ENCODE peak calls at places on chromosomes 12 and 14, in four cellular contexts. I is RWPE1, S is neural crest cell, R is AG04449. Q is an unnamed sample.

GRCh38 chr12:28026701-28027100 is 54.2 kb upstream of the PTHLH start:
- DNase-seq in S (no peak), I (peak; percentile 17), R (no peak), Q (no peak)

GRCh38 chr14:31893156-31893813 is 183.8 kb upstream of the ARHGAP5 start:
- DNase-seq in S (peak; percentile 37), I (no peak), R (no peak), Q (peak; percentile 16)

GRCh38 chr14:36975834-36976233 is 196.6 kb downstream of the SLC25A21 start:
- DNase-seq in R (no peak), S (no peak), I (no peak), Q (no peak)

GRCh38 chr12:59320112-59320511 is 275.7 kb upstream of the SLC16A7 start:
- DNase-seq in R (no peak), I (no peak), S (no peak), Q (no peak)

GRCh38 chr14:29536886-29537511 is 390.6 kb downstream of the PRKD1 start:
- DNase-seq in S (no peak), I (peak; percentile 2), R (no peak), Q (no peak)

GRCh38 chr12:51887476-51888315 is at the start of gene ANKRD33:
- DNase-seq in S (peak; percentile 66), I (no peak), R (no peak), Q (peak; percentile 69)

GRCh38 chr12:26473291-26473690 is 277.9 kb downstream of the SSPN start:
- DNase-seq in I (no peak), S (no peak), R (no peak), Q (no peak)

GRCh38 chr12:50004696-50005095 is 20.6 kb downstream of the RACGAP1 start:
- DNase-seq in I (no peak), S (no peak), R (no peak), Q (no peak)

GRCh38 chr14:59371762-59372161 is 93.4 kb downstream of the GPR135 start:
- DNase-seq in I (no peak), R (no peak), S (no peak), Q (no peak)

GRCh38 chr12:3132636-3133409 is 55.6 kb downstream of the TSPAN9 start:
- DNase-seq in I (no peak), R (no peak), S (no peak), Q (no peak)

GRCh38 chr12:41743835-41744234 is 400.8 kb downstream of the GXYLT1 start:
- DNase-seq in I (peak; percentile 50), R (no peak), S (no peak), Q (no peak)

GRCh38 chr14:106174206-106174605 is 647.8 kb downstream of the TMEM121 start:
- DNase-seq in S (no peak), R (no peak), I (no peak), Q (no peak)

GRCh38 chr12:69068431-69068830 is 135.5 kb upstream of the CPM start:
- DNase-seq in I (peak; percentile 67), S (no peak), R (no peak), Q (no peak)

GRCh38 chr12:69065804-69066203 is 132.8 kb upstream of the CPM start:
- DNase-seq in R (no peak), I (peak; percentile 29), S (no peak), Q (no peak)

GRCh38 chr12:69067713-69068112 is 134.7 kb upstream of the CPM start:
- DNase-seq in R (no peak), I (no peak), S (no peak), Q (no peak)

GRCh38 chr12:69064734-69065413 is 131.9 kb upstream of the CPM start:
- DNase-seq in R (no peak), I (no peak), S (no peak), Q (no peak)

DNA sequence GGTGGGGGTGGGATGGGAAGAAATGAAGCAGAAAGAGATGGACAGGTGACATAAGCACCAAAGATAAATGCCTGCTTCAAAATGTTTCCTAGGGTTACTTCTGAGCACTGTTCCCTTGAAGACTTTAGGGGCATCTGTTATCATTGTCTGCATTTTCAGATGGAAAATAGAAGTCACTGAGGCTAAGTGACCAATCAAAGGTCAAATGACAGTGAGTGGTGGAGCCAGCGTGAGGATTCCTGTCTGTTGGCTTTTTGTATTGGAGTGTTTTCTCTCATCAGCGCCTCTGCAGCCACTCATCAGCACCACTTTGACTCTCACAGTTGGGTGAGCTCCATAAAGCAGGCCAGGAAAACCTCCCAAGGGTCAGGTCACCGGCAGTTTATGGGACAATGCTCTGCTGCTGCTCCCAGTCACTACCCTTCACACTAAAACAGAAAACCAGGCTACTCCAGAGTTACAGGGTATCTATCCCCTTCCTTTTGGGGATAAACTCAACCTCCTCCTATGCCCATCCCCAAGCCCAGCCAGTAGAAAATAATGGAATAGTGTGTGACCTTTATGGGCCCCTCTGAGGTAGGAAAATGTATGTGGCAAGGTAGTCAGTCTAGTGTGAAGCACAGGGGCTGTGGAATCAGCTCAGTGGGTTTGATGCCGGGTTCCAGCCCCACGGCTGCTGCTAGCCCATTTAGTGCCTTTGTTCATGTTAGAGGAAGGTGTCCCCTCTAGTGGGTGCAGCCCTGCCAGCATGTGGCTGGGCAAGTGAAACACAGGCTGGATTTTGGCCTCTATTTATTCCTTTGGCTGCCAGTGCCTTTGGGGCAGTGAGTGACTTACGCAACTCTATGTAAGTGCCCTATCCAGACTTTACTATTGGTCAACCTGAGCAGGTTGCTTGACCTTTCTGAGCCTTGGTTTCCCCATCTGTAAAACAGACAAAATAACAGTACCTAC is 133.7 kb upstream of the CPM start:
- DNase-seq in R (no peak), S (no peak), I (no peak), Q (no peak)
- TF ChIP-seq CTCF in R (no peak), S (no peak), I (no peak), Q (no peak)

GRCh38 chr12:103144278-103144677 is 186.8 kb downstream of the ASCL1 start:
- DNase-seq in R (no peak), S (no peak), I (no peak), Q (no peak)
- TF ChIP-seq CTCF in R (no peak), S (no peak), I (no peak), Q (no peak)

DNA sequence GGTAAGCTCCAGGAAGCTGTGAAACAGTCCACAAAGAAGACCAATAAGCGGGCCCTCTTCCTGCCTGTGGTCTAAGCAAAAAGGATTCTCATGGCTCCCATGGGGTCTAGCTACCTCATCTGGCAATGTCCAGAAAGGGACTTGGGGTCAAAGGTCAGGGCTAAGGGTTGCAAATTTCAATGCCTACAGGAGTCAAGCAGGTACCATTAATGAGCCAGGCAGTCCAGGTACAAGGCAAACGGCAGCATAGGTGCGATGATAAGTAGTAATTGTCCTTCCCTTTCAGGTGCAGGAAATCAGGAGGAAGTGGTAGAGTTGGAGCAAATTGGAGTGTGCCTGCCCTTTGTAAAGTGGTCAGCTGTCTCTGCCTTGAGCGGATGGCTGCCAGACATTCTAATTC is 6.4 kb upstream of the LACRT start:
- DNase-seq in I (no peak), R (no peak), S (no peak), Q (no peak)
- TF ChIP-seq CTCF in I (no peak), R (no peak), S (no peak), Q (no peak)

GRCh38 chr12:124326104-124326503 is 31.2 kb downstream of the RFLNA start:
- DNase-seq in S (no peak), R (no peak), I (no peak), Q (no peak)
- TF ChIP-seq CTCF in S (no peak), R (no peak), I (no peak), Q (peak; percentile 33)

GRCh38 chr12:89707623-89707991 is 1.0 kb downstream of the ATP2B1 start:
- DNase-seq in I (no peak), R (no peak), S (peak; percentile 35), Q (peak; percentile 36)

GRCh38 chr12:89704457-89704856 is 4.2 kb downstream of the ATP2B1 start:
- DNase-seq in R (no peak), S (no peak), I (no peak), Q (no peak)

GRCh38 chr12:89707992-89708792 is 446 bp downstream of the ATP2B1 start:
- DNase-seq in S (peak; percentile 14), R (no peak), I (no peak), Q (peak; percentile 48)

GRCh38 chr12:89708793-89709156 is at the start of gene ATP2B1:
- DNase-seq in I (peak; percentile 74), S (peak; percentile 68), R (no peak), Q (peak; percentile 78)

DNA sequence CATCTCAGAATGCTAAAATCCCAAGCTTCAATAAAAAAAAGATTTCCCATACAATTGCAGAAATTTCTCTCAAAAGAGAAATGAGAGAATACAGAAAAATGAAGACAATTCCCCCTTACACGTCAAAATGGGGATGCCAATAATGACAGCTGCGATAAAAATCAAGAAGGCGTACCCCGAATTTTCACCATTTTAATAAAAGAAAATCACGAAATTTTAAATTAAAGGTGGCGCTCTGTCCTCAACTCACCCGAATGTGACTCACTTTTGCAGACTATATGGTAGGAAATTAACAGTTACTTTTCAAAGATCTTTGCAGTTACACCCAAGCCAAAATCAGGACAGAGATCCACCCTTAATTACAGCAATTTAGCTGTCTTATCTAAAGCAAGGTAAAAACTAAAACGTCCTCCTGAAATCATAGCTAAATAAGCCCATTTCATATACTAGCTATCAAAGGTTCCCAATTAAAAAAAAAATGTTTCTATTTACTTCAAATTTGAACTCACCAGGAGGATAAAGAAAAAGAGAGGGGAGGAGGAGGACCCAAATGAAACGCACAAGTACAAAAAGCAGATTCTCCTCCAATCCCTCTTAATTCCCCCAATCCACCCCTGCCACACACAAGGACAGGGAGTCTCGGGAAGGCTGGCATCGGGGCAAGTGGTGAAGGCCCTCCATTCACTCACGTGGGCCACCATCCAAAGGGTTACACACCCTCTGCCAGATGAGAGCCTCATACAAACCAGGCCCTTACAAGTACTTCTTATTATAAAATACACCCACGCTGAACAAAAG is 1.9 kb downstream of the ATP2B1 start:
- DNase-seq in R (no peak), I (no peak), S (no peak), Q (no peak)
- TF ChIP-seq CTCF in R (no peak), I (no peak), S (no peak), Q (no peak)